ENCODE peak calls at places on chromosomes 4 and X, in six cellular contexts. W is testis, X is A673, J is HFFc6, N is lower leg skin, Z is Calu3. L is an unnamed sample.

GRCh38 chr4:28883211-28883610 is 1837.0 kb upstream of the PCDH7 start:
- DNase-seq in W (no peak), X (no peak), J (no peak), N (no peak), Z (no peak), L (no peak)

GRCh38 chrX:15737188-15737956 is 698 bp upstream of the CA5B start:
- DNase-seq in W (no peak), X (no peak), J (no peak), N (no peak), Z (no peak), L (no peak)

GRCh38 chr4:4914059-4914820 is 54.8 kb downstream of the MSX1 start:
- DNase-seq in W (no peak), X (no peak), J (peak), N (no peak), Z (no peak), L (no peak)

GRCh38 chr4:189420488-189420887 is 520.2 kb upstream of the FRG1 start:
- DNase-seq in W (no peak), X (no peak), J (no peak), N (no peak), Z (no peak), L (no peak)

GRCh38 chr4:51894246-51894645 is 51.3 kb downstream of the DCUN1D4 start:
- DNase-seq in W (no peak), X (peak), J (peak), N (no peak), Z (no peak), L (no peak)

GRCh38 chr4:189059996-189060570 is 880.6 kb upstream of the FRG1 start:
- DNase-seq in W (no peak), X (no peak), J (no peak), N (no peak), Z (no peak), L (no peak)

GRCh38 chr4:7513731-7514130 is 79.0 kb upstream of the PSAPL1 start:
- DNase-seq in W (no peak), X (peak), J (peak), N (no peak), Z (peak), L (no peak)

GRCh38 chrX:4277122-4277521 is 563.7 kb upstream of the PRKX start:
- DNase-seq in W (no peak), X (peak), J (no peak), N (no peak), Z (no peak), L (no peak)

GRCh38 chr4:179097741-179098140 is 1655.5 kb upstream of the AGA start:
- DNase-seq in W (peak), X (peak), J (no peak), N (no peak), Z (peak), L (no peak)

GRCh38 chr4:14924945-14925344 is 77.3 kb upstream of the CPEB2 start:
- DNase-seq in W (no peak), X (no peak), J (no peak), N (no peak), Z (peak), L (no peak)

GRCh38 chr4:20754091-20754490 is 53.8 kb downstream of the PACRGL start:
- DNase-seq in W (no peak), X (no peak), J (no peak), N (no peak), Z (no peak), L (no peak)

GRCh38 chr4:20761382-20761781 is 61.1 kb downstream of the PACRGL start:
- DNase-seq in W (no peak), X (no peak), J (no peak), N (no peak), Z (no peak), L (no peak)

GRCh38 chr4:20761826-20762225 is 61.6 kb downstream of the PACRGL start:
- DNase-seq in W (no peak), X (no peak), J (no peak), N (no peak), Z (no peak), L (no peak)

GRCh38 chr4:20764353-20764752 is 64.1 kb downstream of the PACRGL start:
- DNase-seq in W (no peak), X (peak), J (no peak), N (no peak), Z (no peak), L (no peak)

DNA sequence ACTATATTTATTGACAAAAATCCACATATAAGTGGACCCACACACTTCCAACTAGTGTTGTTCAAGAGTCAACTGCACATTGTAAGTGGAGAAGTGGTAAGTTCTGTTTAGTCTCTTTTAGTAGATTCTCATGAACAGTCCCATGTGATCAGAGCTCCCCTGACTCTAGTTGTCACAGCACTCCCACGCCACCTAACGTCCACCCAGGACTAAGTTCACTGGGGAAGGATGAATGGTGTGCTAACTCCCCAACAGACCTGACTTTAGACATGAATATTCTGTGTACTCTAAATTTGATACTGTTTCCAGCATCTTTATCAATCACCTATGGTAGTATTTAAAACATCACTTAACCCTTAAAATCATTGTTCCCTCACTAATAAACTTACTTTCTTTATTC is 59.8 kb downstream of the PACRGL start:
- DNase-seq in W (no peak), X (peak), J (no peak), N (no peak), Z (no peak), L (no peak)
- TF ChIP-seq CTCF in W (no peak), X (peak), J (peak), N (no peak), Z (no peak), L (no peak)

GRCh38 chrX:100647095-100647494 is 3.1 kb downstream of the SRPX2 start:
- DNase-seq in W (no peak), X (no peak), J (no peak), N (no peak), Z (no peak), L (no peak)
- TF ChIP-seq CTCF in W (no peak), X (no peak), J (no peak), N (no peak), Z (no peak), L (no peak)

GRCh38 chr4:183838987-183839712 is 66.0 kb upstream of the STOX2 start:
- DNase-seq in W (no peak), X (peak), J (no peak), N (no peak), Z (no peak), L (no peak)
- TF ChIP-seq CTCF in W (no peak), X (peak), J (no peak), N (no peak), Z (no peak), L (no peak)

GRCh38 chrX:135295944-135296305 is 13.4 kb upstream of the ETDC start:
- DNase-seq in W (no peak), X (no peak), J (no peak), N (no peak), Z (no peak), L (no peak)

DNA sequence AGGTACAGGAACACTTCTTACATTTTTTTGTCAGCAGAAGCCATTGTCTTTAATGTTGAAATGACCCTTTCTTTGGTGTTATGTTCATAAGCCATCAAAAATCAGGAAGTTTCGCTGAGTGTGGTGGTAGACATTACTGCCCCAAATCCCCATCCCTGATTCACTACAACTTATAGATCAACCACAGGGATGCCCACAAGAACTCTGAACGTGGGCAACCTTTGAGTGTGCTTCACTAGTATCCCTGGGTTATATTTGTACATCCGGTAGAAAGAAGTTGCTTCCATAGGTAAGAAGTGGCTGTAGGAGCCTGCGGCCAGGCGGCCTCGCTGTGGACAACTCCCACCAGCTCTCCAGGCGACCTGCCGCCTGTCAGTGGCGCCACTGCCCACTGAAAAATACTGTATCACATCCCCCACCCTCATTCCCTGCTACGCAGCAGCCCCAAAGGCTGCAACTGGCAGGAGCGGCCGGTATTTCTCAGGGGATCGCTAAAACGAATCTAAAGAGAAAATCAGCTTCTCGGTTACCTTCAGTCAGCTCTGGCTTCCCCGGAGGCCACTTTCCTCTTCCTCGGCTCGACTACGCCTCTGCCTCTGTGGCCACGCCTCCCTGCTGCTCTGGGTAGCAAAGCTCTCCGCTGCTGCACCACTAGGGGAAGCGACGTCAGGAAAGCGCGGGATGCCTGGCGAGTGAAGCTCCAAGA is 13.9 kb upstream of the ETDC start:
- DNase-seq in W (peak), X (no peak), J (no peak), N (no peak), Z (no peak), L (no peak)
- TF ChIP-seq CTCF in W (no peak), X (no peak), J (no peak), N (no peak), Z (no peak), L (no peak)

GRCh38 chr4:39446842-39447573 is 11.7 kb downstream of the RPL9 start:
- DNase-seq in W (peak), X (no peak), J (no peak), N (peak), Z (peak), L (no peak)
- TF ChIP-seq CTCF in W (no peak), X (no peak), J (no peak), N (no peak), Z (no peak), L (peak)

GRCh38 chr4:103994059-103994458 is 274.3 kb upstream of the TACR3 start:
- DNase-seq in W (no peak), X (peak), J (peak), N (no peak), Z (no peak), L (no peak)
- TF ChIP-seq CTCF in W (no peak), X (peak), J (peak), N (no peak), Z (no peak), L (no peak)

GRCh38 chr4:65007841-65008439 is 598.7 kb upstream of the TECRL start:
- DNase-seq in W (peak), X (peak), J (peak), N (no peak), Z (peak), L (no peak)
- TF ChIP-seq CTCF in W (peak), X (peak), J (peak), N (no peak), Z (peak), L (no peak)

DNA sequence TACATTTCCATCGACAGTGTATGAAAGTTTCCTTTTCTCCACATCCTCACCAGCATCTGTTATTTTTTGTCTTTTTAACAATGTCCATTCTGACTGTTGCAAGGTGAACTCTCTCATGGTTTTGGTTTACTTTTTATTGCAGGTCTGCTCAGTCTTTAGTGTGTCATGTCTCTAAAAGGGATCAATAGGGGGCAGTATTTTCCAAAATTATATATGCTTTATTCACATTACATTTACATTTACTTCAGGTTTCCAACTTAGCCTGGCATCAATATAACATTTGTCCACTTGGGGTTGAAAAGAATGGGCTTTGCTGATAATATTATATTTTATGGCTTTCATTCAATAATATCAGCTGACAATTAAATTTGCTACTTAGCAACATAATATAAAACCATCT is 265.0 kb upstream of the SLITRK2 start:
- DNase-seq in W (no peak), X (no peak), J (no peak), N (no peak), Z (no peak), L (no peak)
- TF ChIP-seq CTCF in W (no peak), X (no peak), J (no peak), N (no peak), Z (no peak), L (no peak)